ENCODE peak calls at places on chromosomes 6 and 20, in ten cellular contexts. M is PC-3, B is neuronal stem cell, L is heart left ventricle, J is IMR-90, K is right cardiac atrium, O is colonic mucosa, R is ascending aorta, G is GM23338, V is heart right ventricle. H is an unnamed sample. For H3K4me1, the result is how much of the 10 kb centered on the place peaks cover.

GRCh38 chr6:49540614-49541013 is 9.9 kb upstream of the C6orf141 start:
- DNase-seq in M (peak), B (no peak), L (no peak), J (no peak), K (no peak), O (no peak), R (no peak), G (no peak), V (no peak), H (no peak)

GRCh38 chr6:141653590-141653989 is 479.1 kb upstream of the GJE1 start:
- DNase-seq in M (no peak), B (no peak), L (no peak), J (no peak), K (no peak), O (no peak), R (no peak), G (no peak), V (no peak), H (no peak)

GRCh38 chr6:87700729-87701675 is 1.0 kb downstream of the AKIRIN2 start:
- DNase-seq in M (peak), B (peak), L (peak), J (peak), K (peak), O (peak), R (no peak), G (peak), V (peak), H (peak)

GRCh38 chr20:46367234-46367633 is 39.2 kb downstream of the ELMO2 start:
- DNase-seq in M (no peak), B (no peak), L (no peak), J (no peak), K (no peak), O (no peak), R (no peak), G (no peak), V (no peak), H (no peak)

GRCh38 chr6:144659202-144659731 is 374.1 kb downstream of the UTRN start:
- DNase-seq in M (no peak), B (peak), L (peak), J (peak), K (no peak), O (peak), R (no peak), G (peak), V (no peak), H (peak)

GRCh38 chr20:25863536-25864325 is 167.1 kb upstream of the ZNF337 start:
- DNase-seq in M (peak), B (no peak), L (no peak), J (no peak), K (no peak), O (no peak), R (no peak), G (peak), V (no peak), H (no peak)

GRCh38 chr6:167731731-167732422 is 94.8 kb upstream of the AFDN start:
- DNase-seq in M (no peak), B (no peak), L (no peak), J (no peak), K (no peak), O (no peak), R (no peak), G (no peak), V (no peak), H (no peak)

GRCh38 chr20:25315418-25316210 is 67.7 kb downstream of the PYGB start:
- DNase-seq in M (peak), B (no peak), L (no peak), J (peak), K (no peak), O (no peak), R (no peak), G (no peak), V (no peak), H (no peak)

GRCh38 chr20:20366896-20367680 is 816 bp upstream of the INSM1 start:
- DNase-seq in M (no peak), B (peak), L (no peak), J (no peak), K (no peak), O (no peak), R (no peak), G (peak), V (no peak), H (no peak)

GRCh38 chr6:156948807-156949206 is 171.6 kb downstream of the ARID1B start:
- DNase-seq in M (peak), B (no peak), L (no peak), J (peak), K (no peak), O (no peak), R (no peak), G (no peak), V (no peak), H (no peak)
- H3K4me1 ChIP-seq in M (half or more), B (under half), L (half or more), J (under half), K (under half), O (under half), R (under half), G (half or more), V (under half), H (under half)

GRCh38 chr6:150721411-150722266 is 122.0 kb downstream of the PLEKHG1 start:
- DNase-seq in M (no peak), B (no peak), L (no peak), J (no peak), K (no peak), O (no peak), R (no peak), G (no peak), V (no peak), H (no peak)

GRCh38 chr6:150720774-150721233 is 121.1 kb downstream of the PLEKHG1 start:
- DNase-seq in M (peak), B (peak), L (no peak), J (no peak), K (no peak), O (no peak), R (no peak), G (peak), V (no peak), H (no peak)

GRCh38 chr6:150725795-150726194 is 126.1 kb downstream of the PLEKHG1 start:
- DNase-seq in M (no peak), B (no peak), L (no peak), J (no peak), K (no peak), O (no peak), R (no peak), G (no peak), V (no peak), H (no peak)

GRCh38 chr6:150723857-150724256 is 124.2 kb downstream of the PLEKHG1 start:
- DNase-seq in M (peak), B (no peak), L (no peak), J (no peak), K (no peak), O (no peak), R (no peak), G (no peak), V (no peak), H (no peak)

DNA sequence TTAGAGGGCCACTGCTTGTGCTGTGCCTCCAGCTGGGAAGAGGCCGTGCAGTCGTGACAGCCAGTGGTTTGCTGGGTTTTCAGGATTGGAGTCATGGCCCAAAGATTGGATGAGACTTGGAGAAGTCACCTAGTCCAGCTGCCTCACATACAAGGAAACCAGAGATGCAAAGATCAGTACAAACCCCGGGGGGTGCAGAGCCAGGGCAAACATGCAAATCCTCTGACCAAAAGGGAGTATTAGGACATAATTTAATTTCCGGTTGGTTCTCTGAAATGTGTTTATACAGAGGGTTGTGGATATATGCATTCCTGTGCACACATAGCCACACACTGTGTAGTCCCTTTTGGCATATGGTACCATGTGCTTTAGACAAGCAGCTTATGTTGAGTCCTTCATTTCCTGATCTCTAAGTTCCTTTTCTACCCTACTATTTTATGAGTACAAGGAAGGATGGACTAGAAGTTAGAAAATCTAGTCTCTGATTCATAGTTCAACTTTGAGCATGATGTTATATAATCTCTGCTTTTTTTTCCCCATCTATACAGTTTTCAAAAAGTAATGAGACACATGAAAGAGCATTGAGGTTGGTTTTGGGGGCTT is 123.5 kb downstream of the PLEKHG1 start:
- DNase-seq in M (no peak), B (no peak), L (no peak), J (no peak), K (no peak), O (no peak), R (no peak), G (no peak), V (no peak), H (no peak)
- H3K4me1 ChIP-seq in M (under half), B (under half), L (under half), J (under half), K (under half), O (under half), R (under half), G (under half), V (under half), H (under half)

GRCh38 chr6:36201612-36202011 is 5.1 kb downstream of the BRPF3 start:
- DNase-seq in M (no peak), B (no peak), L (no peak), J (no peak), K (no peak), O (no peak), R (no peak), G (no peak), V (no peak), H (peak)

GRCh38 chr6:36200154-36200891 is 3.8 kb downstream of the BRPF3 start:
- DNase-seq in M (no peak), B (no peak), L (no peak), J (no peak), K (peak), O (no peak), R (no peak), G (no peak), V (no peak), H (no peak)

GRCh38 chr6:36202101-36202500 is 5.6 kb downstream of the BRPF3 start:
- DNase-seq in M (no peak), B (no peak), L (no peak), J (no peak), K (no peak), O (no peak), R (no peak), G (no peak), V (no peak), H (no peak)

GRCh38 chr6:36198986-36199385 is 2.4 kb downstream of the BRPF3 start:
- DNase-seq in M (no peak), B (no peak), L (no peak), J (no peak), K (no peak), O (no peak), R (no peak), G (no peak), V (no peak), H (no peak)

GRCh38 chr6:36200998-36201596 is 4.6 kb downstream of the BRPF3 start:
- DNase-seq in M (no peak), B (no peak), L (no peak), J (no peak), K (no peak), O (no peak), R (no peak), G (no peak), V (no peak), H (no peak)
- H3K4me1 ChIP-seq in M (under half), B (under half), L (under half), J (under half), K (under half), O (under half), R (under half), G (under half), V (under half), H (half or more)

DNA sequence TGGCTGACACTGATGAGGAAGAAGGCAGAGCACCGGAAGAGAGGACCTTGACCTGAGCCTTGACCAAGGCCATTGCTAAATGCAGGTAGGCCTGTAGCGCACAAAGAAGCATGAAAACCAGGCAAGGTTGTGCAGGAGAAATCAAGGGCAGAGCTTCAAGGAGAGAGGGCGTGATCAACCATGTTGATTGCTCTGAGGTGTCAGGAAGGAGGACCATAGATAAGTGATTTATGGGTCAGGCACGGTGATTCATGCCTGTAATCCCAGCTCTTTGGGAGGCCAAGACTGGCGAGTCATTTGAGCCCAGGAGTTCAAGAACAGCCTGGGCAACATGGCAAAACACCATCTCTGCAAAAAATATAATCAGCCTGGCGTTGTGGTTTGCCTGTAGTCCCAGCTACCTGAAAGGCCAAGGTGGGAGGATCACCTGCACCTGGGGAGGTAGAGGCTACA is 12.4 kb downstream of the PLCG1 start:
- DNase-seq in M (peak), B (no peak), L (no peak), J (peak), K (peak), O (peak), R (no peak), G (no peak), V (no peak), H (no peak)
- H3K4me1 ChIP-seq in M (under half), B (under half), L (half or more), J (under half), K (half or more), O (under half), R (half or more), G (under half), V (half or more), H (half or more)

GRCh38 chr6:4606016-4606415 is 170.2 kb upstream of the CDYL start:
- DNase-seq in M (no peak), B (no peak), L (no peak), J (no peak), K (no peak), O (no peak), R (no peak), G (peak), V (no peak), H (no peak)
- H3K4me1 ChIP-seq in M (under half), B (under half), L (under half), J (under half), K (under half), O (under half), R (under half), G (under half), V (under half), H (under half)

DNA sequence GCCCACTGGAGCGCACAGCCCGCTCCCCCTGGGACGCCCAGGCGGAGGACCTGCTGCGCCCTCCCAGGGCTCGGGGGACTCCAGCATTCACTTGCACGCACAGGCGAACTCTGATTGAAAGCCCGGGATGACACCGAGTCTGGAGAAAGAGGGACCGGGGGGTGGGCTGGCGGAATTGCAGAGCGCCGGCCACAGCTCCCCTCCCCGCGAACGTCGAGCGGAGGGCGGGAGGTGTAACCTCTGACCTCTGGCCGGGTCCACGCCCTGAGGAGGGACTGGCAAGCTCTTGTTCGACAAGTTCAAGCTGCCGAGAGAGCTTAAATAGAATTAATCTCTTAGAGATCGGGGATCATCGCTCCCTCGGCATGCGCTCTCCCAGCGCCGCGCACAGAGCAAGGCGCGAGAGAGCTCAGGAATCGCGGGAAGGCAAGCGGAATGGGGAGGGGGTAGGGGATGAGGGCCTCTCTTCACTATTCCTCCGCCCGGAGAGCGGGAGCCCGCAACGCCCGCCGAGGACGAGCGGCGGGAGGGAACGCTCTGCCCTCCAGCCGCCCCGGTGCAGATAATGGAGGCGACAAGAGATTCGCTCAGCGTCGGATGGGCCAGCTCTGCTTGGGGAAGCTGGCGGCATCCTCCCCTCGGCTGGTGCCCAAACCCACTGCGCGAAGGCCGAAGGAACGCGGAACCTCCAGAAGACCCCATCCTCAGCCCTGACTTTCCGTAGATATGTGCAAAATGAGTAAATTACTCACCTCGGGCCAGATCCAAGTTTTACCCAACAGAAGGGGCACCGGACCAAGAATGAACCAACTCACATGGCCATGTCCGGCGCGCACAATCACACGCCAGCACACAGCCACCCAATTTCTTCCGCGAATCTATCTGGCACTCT is 761 bp upstream of the NR2E1 start:
- DNase-seq in M (no peak), B (peak), L (no peak), J (no peak), K (no peak), O (no peak), R (no peak), G (peak), V (no peak), H (no peak)
- H3K4me1 ChIP-seq in M (under half), B (under half), L (half or more), J (under half), K (under half), O (under half), R (under half), G (half or more), V (under half), H (under half)

GRCh38 chr20:41045680-41046079 is 17.1 kb downstream of the TOP1 start:
- DNase-seq in M (no peak), B (no peak), L (no peak), J (no peak), K (no peak), O (no peak), R (no peak), G (no peak), V (no peak), H (no peak)
- H3K4me1 ChIP-seq in M (under half), B (under half), L (half or more), J (under half), K (under half), O (under half), R (under half), G (half or more), V (half or more), H (half or more)

GRCh38 chr20:60400567-60400966 is 442.3 kb downstream of the CDH26 start:
- DNase-seq in M (no peak), B (no peak), L (no peak), J (no peak), K (no peak), O (no peak), R (no peak), G (no peak), V (no peak), H (no peak)
- H3K4me1 ChIP-seq in M (under half), B (under half), L (under half), J (under half), K (under half), O (under half), R (under half), G (under half), V (under half), H (under half)

DNA sequence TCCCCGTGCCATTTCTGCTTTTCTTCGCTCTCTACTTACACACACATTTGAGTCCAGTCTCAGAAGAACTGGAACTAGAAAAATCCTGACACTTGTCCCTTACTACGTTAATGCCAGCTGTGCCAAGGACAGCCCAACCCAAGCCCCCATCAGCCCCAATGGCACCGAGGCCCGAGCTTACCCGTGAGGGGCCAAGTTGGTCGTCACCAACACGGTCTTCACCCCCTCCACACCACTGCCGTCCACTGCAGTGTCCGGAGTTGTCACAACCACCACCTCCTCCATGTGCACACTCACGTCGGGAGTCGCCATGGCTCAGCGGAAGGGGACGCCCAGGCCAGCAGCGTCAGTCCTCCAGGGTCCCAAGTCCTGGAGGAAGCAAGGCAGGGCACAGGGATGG is 7.8 kb downstream of the GMEB2 start:
- DNase-seq in M (no peak), B (no peak), L (no peak), J (no peak), K (peak), O (no peak), R (no peak), G (no peak), V (no peak), H (no peak)
- H3K4me1 ChIP-seq in M (under half), B (under half), L (under half), J (under half), K (under half), O (under half), R (under half), G (under half), V (under half), H (under half)

GRCh38 chr6:116400376-116400775 is 29.6 kb downstream of the DSE start:
- DNase-seq in M (no peak), B (no peak), L (no peak), J (no peak), K (no peak), O (no peak), R (no peak), G (no peak), V (no peak), H (no peak)
- H3K4me1 ChIP-seq in M (under half), B (under half), L (under half), J (under half), K (under half), O (under half), R (half or more), G (under half), V (under half), H (under half)

H was measured in CD4-positive, alpha-beta memory T cell.